ENCODE peak calls at places on chromosomes 6 and 20, in six cellular contexts. D is heart left ventricle; W is stomach; T is lower lobe of right lung; E is CD8-positive, alpha-beta T cell; H is cardiac muscle cell. P is an unnamed sample.

GRCh38 chr6:20789162-20789561 is 254.9 kb downstream of the CDKAL1 start:
- DNase-seq in W (no peak), D (no peak), H (no peak), T (no peak), E (no peak), P (no peak)

GRCh38 chr20:48632017-48632824 is 195.6 kb downstream of the PREX1 start:
- DNase-seq in D (no peak), T (peak; percentile 32), W (no peak), E (no peak), H (no peak), P (no peak)

GRCh38 chr6:33944686-33945411 is 141.0 kb upstream of the MLN start:
- DNase-seq in T (no peak), H (no peak), E (no peak), W (no peak), D (no peak), P (no peak)

GRCh38 chr6:21523652-21524051 is 69.9 kb upstream of the SOX4 start:
- DNase-seq in D (no peak), W (no peak), T (no peak), H (no peak), E (no peak), P (no peak)

GRCh38 chr6:36590237-36590636 is 3.9 kb upstream of the SRSF3 start:
- DNase-seq in E (no peak), H (no peak), W (no peak), T (no peak), D (no peak), P (peak; percentile 62)

GRCh38 chr6:21741221-21742109 is 147.9 kb downstream of the SOX4 start:
- DNase-seq in D (no peak), W (no peak), H (no peak), T (no peak), E (no peak), P (no peak)

GRCh38 chr6:33112148-33112547 is 36.4 kb downstream of the HLA-DPB1 start:
- DNase-seq in W (no peak), D (no peak), H (peak; percentile 77), T (no peak), E (no peak), P (no peak)

GRCh38 chr6:30101939-30102700 is 10.8 kb downstream of the TRIM31 start:
- DNase-seq in D (peak; percentile 93), T (peak; percentile 95), W (peak; percentile 90), H (peak; percentile 91), E (peak; percentile 76), P (peak; percentile 90)

GRCh38 chr6:10531513-10531912 is 10.4 kb downstream of the GCNT2 start:
- DNase-seq in D (no peak), W (no peak), T (no peak), E (no peak), H (no peak), P (no peak)

GRCh38 chr20:51497542-51498467 is 44.7 kb downstream of the NFATC2 start:
- DNase-seq in W (no peak), D (peak; percentile 43), H (no peak), T (peak; percentile 55), E (peak; percentile 64), P (no peak)

GRCh38 chr6:169960003-169960344 is 208.6 kb downstream of the ERMARD start:
- DNase-seq in T (no peak), E (no peak), D (no peak), W (no peak), H (no peak), P (no peak)

GRCh38 chr6:42263165-42263852 is 45.6 kb upstream of the MRPS10 start:
- DNase-seq in E (no peak), T (no peak), W (no peak), D (no peak), H (no peak), P (no peak)

GRCh38 chr20:24838551-24839530 is 110.2 kb upstream of the CST7 start:
- DNase-seq in T (no peak), H (no peak), E (no peak), W (no peak), D (no peak), P (no peak)

GRCh38 chr6:151475653-151476523 is 17.9 kb upstream of the CCDC170 start:
- DNase-seq in E (no peak), D (no peak), W (peak; percentile 38), T (peak; percentile 60), H (peak; percentile 66), P (peak; percentile 52)

GRCh38 chr6:8108031-8108660 is 5.8 kb upstream of the EEF1E1 start:
- DNase-seq in T (no peak), E (no peak), W (no peak), H (no peak), D (no peak), P (no peak)

GRCh38 chr6:73339340-73339739 is 14.7 kb downstream of the DPPA5 start:
- DNase-seq in W (no peak), H (no peak), T (no peak), E (no peak), D (no peak), P (no peak)

DNA sequence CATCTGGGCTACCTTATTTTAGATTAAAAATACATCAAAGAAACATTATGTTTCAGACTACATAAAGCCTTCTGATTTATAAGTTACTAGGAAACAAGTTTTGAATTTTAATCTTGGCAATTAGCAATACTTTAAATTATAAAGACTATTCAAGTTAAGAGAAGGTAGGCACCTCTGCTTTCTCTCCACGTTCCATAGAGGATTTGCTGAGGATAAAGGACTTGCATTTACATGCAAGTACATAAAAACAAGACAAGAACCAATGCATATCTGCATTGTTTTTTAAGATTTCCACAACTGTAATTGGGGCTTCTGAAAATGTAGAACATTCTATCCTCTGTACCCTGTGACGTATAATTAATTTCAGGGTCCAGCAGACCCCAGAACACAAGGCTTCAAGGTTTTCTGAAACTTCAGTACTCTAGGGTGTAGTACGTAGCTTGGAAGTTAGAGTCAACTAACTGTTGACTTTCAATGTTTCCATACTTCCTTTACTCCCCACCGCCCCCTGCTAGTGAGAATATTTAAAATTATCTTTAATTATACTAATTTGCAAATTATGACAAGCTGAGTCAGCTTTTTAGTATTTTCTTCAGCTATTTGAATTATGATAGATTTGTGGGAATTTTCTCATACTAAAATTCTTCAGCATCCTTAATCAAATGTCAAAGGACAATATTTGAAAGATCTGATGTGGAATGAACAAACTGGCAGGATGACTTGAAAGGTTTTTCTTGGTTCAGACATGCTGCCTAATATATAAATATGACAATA is 82.8 kb downstream of the PKIB start:
- DNase-seq in H (no peak), T (no peak), E (no peak), D (no peak), W (no peak), P (no peak)
- H3K4me3 ChIP-seq in H (no peak overlapping the region), T (no peak overlapping the region), E (no peak overlapping the region), D (no peak overlapping the region), W (no peak overlapping the region), P (no peak overlapping the region)

GRCh38 chr20:21571841-21572690 is 58.2 kb upstream of the NKX2-2 start:
- DNase-seq in D (no peak), T (no peak), W (no peak), H (peak; percentile 39), E (peak; percentile 49), P (no peak)
- H3K4me1 ChIP-seq in D (no peaks in the 10 kb centered on the region), T (no peaks in the 10 kb centered on the region), W (no peaks in the 10 kb centered on the region), H (no peaks in the 10 kb centered on the region), E (peaks cover 4% of the 10 kb centered on the region), P (no peaks in the 10 kb centered on the region)

GRCh38 chr20:37611852-37612251 is 82.0 kb upstream of the CTNNBL1 start:
- DNase-seq in W (no peak), D (no peak), H (no peak), E (no peak), T (no peak), P (no peak)
- H3K27me3 ChIP-seq in W (peaks cover 19% of the 10 kb centered on the region), D (peaks cover 7% of the 10 kb centered on the region), H (no peaks in the 10 kb centered on the region), E (no peaks in the 10 kb centered on the region), T (peaks cover 5% of the 10 kb centered on the region), P (no peaks in the 10 kb centered on the region)

DNA sequence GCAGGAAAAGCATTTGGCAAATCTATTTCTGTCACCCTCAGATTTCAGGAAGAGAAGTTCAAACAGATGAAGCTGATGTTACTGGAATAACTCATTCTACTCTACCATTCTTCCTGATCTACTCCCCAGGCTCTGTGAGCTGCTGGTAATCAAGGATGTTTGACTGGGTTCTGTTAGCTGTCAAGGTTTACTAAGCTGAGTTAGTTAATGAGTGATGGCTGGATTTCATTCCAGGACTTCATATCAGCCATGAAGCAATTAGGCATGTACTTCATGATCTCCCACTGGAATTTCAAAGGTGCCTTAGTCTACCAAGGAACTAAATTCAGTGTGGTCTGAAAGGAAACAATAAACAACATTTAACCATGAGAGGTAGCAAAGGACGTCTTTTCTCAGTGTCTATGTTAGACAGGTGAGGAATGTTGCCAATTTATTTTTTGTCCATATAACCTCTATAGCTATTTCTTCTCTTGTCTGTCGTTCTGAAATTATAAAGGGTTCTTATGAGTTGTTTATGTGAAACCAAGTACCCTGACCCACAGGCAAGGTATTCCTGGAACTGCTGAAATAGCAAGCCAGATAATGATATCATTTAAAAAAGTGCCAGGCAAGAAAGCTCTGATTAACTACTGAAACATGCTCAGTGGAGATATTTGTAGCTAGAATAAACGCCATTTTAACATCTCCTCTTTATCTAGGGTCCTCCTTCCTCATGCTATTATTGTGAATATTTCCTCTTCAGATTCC is 112.9 kb downstream of the BACH2 start:
- DNase-seq in E (no peak), H (peak; percentile 71), T (no peak), D (no peak), W (no peak), P (no peak)
- H3K4me3 ChIP-seq in E (no peak overlapping the region), H (no peak overlapping the region), T (no peak overlapping the region), D (no peak overlapping the region), W (no peak overlapping the region), P (no peak overlapping the region)

DNA sequence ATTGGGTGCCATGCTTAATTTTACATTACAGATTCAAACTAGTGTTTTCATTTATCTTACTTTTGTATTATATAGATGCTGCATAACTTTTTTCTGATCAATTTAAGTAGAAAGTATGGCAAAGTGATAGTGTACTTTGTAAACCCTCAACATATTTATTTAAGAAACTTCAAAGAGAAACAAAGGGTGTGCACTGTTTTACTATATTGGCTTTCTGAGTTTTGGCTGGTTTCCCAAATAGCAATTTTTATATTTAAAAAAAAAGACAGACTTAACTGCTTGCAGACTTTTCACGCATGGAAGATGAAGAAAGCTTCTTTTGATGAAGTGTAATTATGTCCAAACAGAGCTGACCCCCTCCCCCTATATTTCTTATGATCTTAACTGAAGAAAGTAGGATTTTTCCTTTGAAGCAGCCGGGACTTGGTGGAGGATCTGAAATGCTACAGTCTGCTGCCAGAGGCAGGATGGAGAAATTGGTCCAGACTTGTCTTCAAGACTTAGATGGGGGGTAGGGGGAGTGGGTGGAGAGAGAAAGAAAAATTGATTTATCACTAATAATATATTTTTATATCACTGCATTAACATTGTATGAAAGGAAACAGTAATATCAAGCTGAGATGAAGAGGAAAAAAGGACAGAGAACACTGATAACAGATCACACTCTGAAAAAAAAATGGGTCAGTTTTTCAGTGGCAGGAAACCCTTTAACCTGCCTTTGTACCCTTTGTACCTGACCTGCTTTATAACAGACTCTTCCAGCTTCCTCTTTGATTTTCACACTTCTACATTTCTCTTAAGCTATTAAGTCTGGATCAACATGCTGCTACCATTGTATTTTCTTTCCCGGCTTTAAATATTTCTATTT is 56.0 kb upstream of the SUPT3H start:
- DNase-seq in D (no peak), H (no peak), E (no peak), W (no peak), T (no peak), P (no peak)
- H3K4me1 ChIP-seq in D (no peaks in the 10 kb centered on the region), H (no peaks in the 10 kb centered on the region), E (peaks cover 58% of the 10 kb centered on the region), W (no peaks in the 10 kb centered on the region), T (peaks cover 28% of the 10 kb centered on the region), P (no peaks in the 10 kb centered on the region)

GRCh38 chr6:117264487-117265424 is 602 bp upstream of the VGLL2 start:
- DNase-seq in T (no peak), H (no peak), W (no peak), D (no peak), E (no peak), P (peak; percentile 8)
- H3K27me3 ChIP-seq in T (peaks cover 78% of the 10 kb centered on the region), H (peaks cover 100% of the 10 kb centered on the region), W (peaks cover 93% of the 10 kb centered on the region), D (peaks cover 95% of the 10 kb centered on the region), E (peaks cover 32% of the 10 kb centered on the region), P (peaks cover 5% of the 10 kb centered on the region)

P was measured in Caco-2.